ENCODE peak calls at places on chromosomes 7 and 10, in four cellular contexts. N, W, R and O are unnamed samples.
A peak's percentile ranks its signal among the peaks of the same experiment; 100 is the strongest.

GRCh38 chr10:33015798-33016547 is 57.9 kb upstream of the ITGB1 start:
- DNase-seq in R (no peak), N (no peak), W (no peak), O (no peak)

GRCh38 chr10:3287566-3288445 is 115.2 kb upstream of the PITRM1 start:
- DNase-seq in W (no peak), R (no peak), N (no peak), O (no peak)

GRCh38 chr7:112358456-112358855 is 91.8 kb upstream of the IFRD1 start:
- DNase-seq in N (no peak), W (no peak), R (no peak), O (no peak)

GRCh38 chr10:92544296-92544695 is 29.6 kb downstream of the IDE start:
- DNase-seq in R (peak; percentile 36), W (no peak), N (no peak), O (no peak)

GRCh38 chr10:124572751-124573150 is 111.1 kb downstream of the LHPP start:
- DNase-seq in N (no peak), W (no peak), R (no peak), O (peak; percentile 41)

GRCh38 chr7:22256702-22257101 is 100.3 kb downstream of the RAPGEF5 start:
- DNase-seq in N (no peak), R (no peak), W (no peak), O (no peak)

GRCh38 chr7:91082854-91083495 is 181.3 kb upstream of the FZD1 start:
- DNase-seq in R (no peak), W (peak; percentile 11), N (no peak), O (no peak)

GRCh38 chr7:22671177-22671879 is 55.7 kb upstream of the IL6 start:
- DNase-seq in W (no peak), R (no peak), N (no peak), O (no peak)

GRCh38 chr7:156735861-156736260 is 95.3 kb downstream of the RNF32 start:
- DNase-seq in R (no peak), N (no peak), W (no peak), O (no peak)

GRCh38 chr7:129780257-129781127 is 169.0 kb downstream of the NRF1 start:
- DNase-seq in N (no peak), R (peak; percentile 90), W (peak; percentile 48), O (peak; percentile 92)

GRCh38 chr10:106278385-106278784 is 886.1 kb downstream of the SORCS1 start:
- DNase-seq in W (no peak), N (no peak), R (no peak), O (no peak)

GRCh38 chr10:22620140-22620857 is 94.1 kb downstream of the PIP4K2A start:
- DNase-seq in N (peak; percentile 57), W (no peak), R (peak; percentile 56), O (peak; percentile 73)

GRCh38 chr10:3892440-3893101 is 107.6 kb upstream of the KLF6 start:
- DNase-seq in R (no peak), W (no peak), N (no peak), O (no peak)

GRCh38 chr10:60801538-60801937 is 23.3 kb downstream of the CDK1 start:
- DNase-seq in R (no peak), W (no peak), N (no peak), O (no peak)

GRCh38 chr10:88083597-88083989 is 220.2 kb downstream of the PTEN start:
- DNase-seq in N (no peak), W (no peak), R (no peak), O (no peak)
- H3K4me1 ChIP-seq in N (no peaks in the 10 kb centered on the region), W (peaks cover 2% of the 10 kb centered on the region), R (peaks cover 5% of the 10 kb centered on the region), O (peaks cover 29% of the 10 kb centered on the region)

GRCh38 chr10:36003688-36004087 is 361.6 kb upstream of the FZD8 start:
- DNase-seq in W (no peak), R (no peak), N (no peak), O (no peak)

GRCh38 chr10:35998036-35998435 is 355.9 kb upstream of the FZD8 start:
- DNase-seq in N (no peak), R (no peak), W (no peak), O (no peak)

GRCh38 chr10:36007369-36007768 is 365.3 kb upstream of the FZD8 start:
- DNase-seq in R (no peak), N (no peak), W (no peak), O (no peak)

DNA sequence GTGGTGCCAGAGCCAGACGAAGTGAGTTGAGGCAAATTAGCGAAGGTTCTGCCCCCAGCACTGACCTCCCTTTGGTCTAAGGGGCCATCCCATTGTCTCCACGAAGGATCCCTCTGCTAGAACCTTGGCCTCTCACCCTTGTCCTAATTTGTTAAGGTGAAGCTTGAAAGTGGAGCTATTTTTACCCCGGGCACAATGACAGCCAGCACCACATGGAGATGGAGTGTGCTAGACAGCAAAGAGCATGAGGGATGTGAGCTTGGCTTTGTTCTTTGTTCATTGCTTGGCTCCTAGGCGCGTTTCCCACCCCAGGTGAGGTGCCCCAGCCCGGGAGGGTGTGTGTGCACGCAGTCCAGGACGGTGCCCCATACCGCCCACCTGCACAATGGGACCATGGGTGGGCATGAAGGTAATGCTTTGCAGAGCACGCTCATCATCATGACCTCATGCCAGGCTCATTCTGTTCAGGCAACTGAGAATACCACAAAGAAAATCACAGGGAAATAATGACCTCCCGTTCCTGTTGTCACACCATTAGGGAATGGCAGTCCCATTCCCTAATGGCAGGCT is 361.0 kb upstream of the FZD8 start:
- DNase-seq in W (no peak), R (no peak), N (no peak), O (no peak)
- H3K27ac ChIP-seq in W (no peak overlapping the region), R (no peak overlapping the region), N (no peak overlapping the region), O (no peak overlapping the region)

GRCh38 chr10:118373786-118374185 is 31.7 kb upstream of the FAM204A start:
- DNase-seq in R (no peak), W (no peak), N (no peak), O (no peak)

GRCh38 chr10:118374404-118374803 is 32.3 kb upstream of the FAM204A start:
- DNase-seq in N (no peak), R (no peak), W (no peak), O (no peak)

GRCh38 chr10:118365702-118366101 is 23.6 kb upstream of the FAM204A start:
- DNase-seq in R (no peak), W (no peak), N (no peak), O (no peak)

GRCh38 chr10:118369806-118370205 is 27.7 kb upstream of the FAM204A start:
- DNase-seq in W (no peak), R (peak; percentile 51), N (no peak), O (peak; percentile 62)
- H3K4me1 ChIP-seq in W (no peaks in the 10 kb centered on the region), R (no peaks in the 10 kb centered on the region), N (no peaks in the 10 kb centered on the region), O (no peaks in the 10 kb centered on the region)

GRCh38 chr10:5360318-5360915 is 4.3 kb upstream of the UCN3 start:
- DNase-seq in R (no peak), W (no peak), N (no peak), O (no peak)
- H3K27ac ChIP-seq in R (no peak overlapping the region), W (no peak overlapping the region), N (no peak overlapping the region), O (no peak overlapping the region)

GRCh38 chr10:110939419-110939818 is 20.0 kb downstream of the SHOC2 start:
- DNase-seq in N (no peak), W (no peak), R (no peak), O (no peak)
- H3K4me1 ChIP-seq in N (peaks cover 2% of the 10 kb centered on the region), W (no peaks in the 10 kb centered on the region), R (no peaks in the 10 kb centered on the region), O (no peaks in the 10 kb centered on the region)